ENCODE peak calls at places on chromosomes 4 and X, in six cellular contexts. H is sigmoid colon, Y is ovary, A is IMR-90, F is cardiac muscle cell, B is tibial artery. U is an unnamed sample. For H3K27me3 and H3K36me3, the result is how much of the 10 kb centered on the place peaks cover.

GRCh38 chr4:91198951-91199350 is 1071.8 kb downstream of the CCSER1 start:
- DNase-seq in H (no peak), Y (no peak), A (no peak), F (peak), B (no peak), U (no peak)

GRCh38 chrX:15529165-15529564 is 28.6 kb downstream of the BMX start:
- DNase-seq in H (no peak), Y (no peak), A (no peak), F (no peak), B (no peak), U (no peak)

GRCh38 chr4:110970642-110971041 is 347.8 kb upstream of the PITX2 start:
- DNase-seq in H (no peak), Y (no peak), A (peak), F (peak), B (no peak), U (peak)

GRCh38 chr4:149345424-149345823 is 470.2 kb downstream of the IQCM start:
- DNase-seq in H (no peak), Y (no peak), A (no peak), F (no peak), B (no peak), U (no peak)

GRCh38 chr4:7769936-7770674 is 169.6 kb downstream of the AFAP1 start:
- DNase-seq in H (peak), Y (peak), A (peak), F (peak), B (no peak), U (peak)

GRCh38 chr4:3871181-3871852 is 105.1 kb downstream of the ADRA2C start:
- DNase-seq in H (peak), Y (no peak), A (no peak), F (peak), B (no peak), U (peak)

GRCh38 chrX:24149346-24150050 is at the start of gene ZFX:
- DNase-seq in H (peak), Y (peak), A (peak), F (peak), B (peak), U (peak)

GRCh38 chr4:113673450-113673849 is 88.1 kb downstream of the CAMK2D start:
- DNase-seq in H (no peak), Y (no peak), A (peak), F (no peak), B (no peak), U (peak)

GRCh38 chrX:148380614-148381561 is 119.5 kb upstream of the AFF2 start:
- DNase-seq in H (no peak), Y (no peak), A (no peak), F (no peak), B (no peak), U (no peak)

GRCh38 chrX:130084651-130085237 is 25.6 kb downstream of the ELF4 start:
- DNase-seq in H (no peak), Y (no peak), A (no peak), F (no peak), B (no peak), U (peak)

GRCh38 chr4:177489847-177490246 is 47.6 kb upstream of the AGA start:
- DNase-seq in H (no peak), Y (no peak), A (peak), F (peak), B (no peak), U (no peak)

GRCh38 chrX:55524487-55524886 is 34.8 kb upstream of the USP51 start:
- DNase-seq in H (no peak), Y (no peak), A (peak), F (peak), B (no peak), U (no peak)

GRCh38 chrX:150324035-150324728 is 38.9 kb upstream of the MAMLD1 start:
- DNase-seq in H (no peak), Y (no peak), A (peak), F (peak), B (no peak), U (no peak)

GRCh38 chrX:153984351-153985178 is 12.0 kb downstream of the TMEM187 start:
- DNase-seq in H (no peak), Y (no peak), A (no peak), F (no peak), B (no peak), U (no peak)

GRCh38 chr4:25835384-25835783 is 27.4 kb downstream of the SEL1L3 start:
- DNase-seq in H (no peak), Y (no peak), A (no peak), F (no peak), B (no peak), U (no peak)

GRCh38 chr4:110769578-110769977 is 146.7 kb upstream of the PITX2 start:
- DNase-seq in H (no peak), Y (no peak), A (no peak), F (no peak), B (no peak), U (no peak)

GRCh38 chrX:89124985-89125384 is 378.0 kb downstream of the CPXCR1 start:
- DNase-seq in H (no peak), Y (no peak), A (no peak), F (no peak), B (no peak), U (no peak)

GRCh38 chrX:100447563-100448397 is 37.7 kb upstream of the PCDH19 start:
- DNase-seq in H (no peak), Y (peak), A (peak), F (peak), B (peak), U (peak)

GRCh38 chr4:58081356-58081755 is 971.2 kb upstream of the IGFBP7 start:
- DNase-seq in H (no peak), Y (no peak), A (no peak), F (no peak), B (no peak), U (no peak)

GRCh38 chr4:58074382-58074781 is 964.2 kb upstream of the IGFBP7 start:
- DNase-seq in H (no peak), Y (no peak), A (no peak), F (no peak), B (no peak), U (no peak)

DNA sequence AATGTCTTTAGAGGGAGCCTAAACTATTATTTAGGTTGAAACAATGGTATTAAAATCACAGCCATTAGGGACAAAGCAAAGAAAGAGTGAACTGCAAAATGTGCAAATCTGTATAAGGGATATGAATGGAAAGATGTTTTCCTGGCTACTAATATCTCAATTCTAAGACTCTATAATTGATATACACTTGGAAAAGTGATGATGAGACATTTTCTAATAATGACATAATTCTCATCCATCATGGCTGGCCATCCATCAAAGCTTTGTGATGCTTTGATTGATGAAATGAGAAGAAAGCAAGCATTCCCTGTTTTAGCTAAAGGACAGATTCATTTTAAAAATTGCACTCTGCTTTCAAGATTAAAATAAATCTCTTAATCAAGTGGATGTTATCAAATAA is 965.5 kb upstream of the IGFBP7 start:
- DNase-seq in H (no peak), Y (no peak), A (no peak), F (no peak), B (no peak), U (no peak)
- H3K4me3 ChIP-seq in H (no peak), Y (no peak), A (no peak), F (no peak), B (no peak), U (no peak)

DNA sequence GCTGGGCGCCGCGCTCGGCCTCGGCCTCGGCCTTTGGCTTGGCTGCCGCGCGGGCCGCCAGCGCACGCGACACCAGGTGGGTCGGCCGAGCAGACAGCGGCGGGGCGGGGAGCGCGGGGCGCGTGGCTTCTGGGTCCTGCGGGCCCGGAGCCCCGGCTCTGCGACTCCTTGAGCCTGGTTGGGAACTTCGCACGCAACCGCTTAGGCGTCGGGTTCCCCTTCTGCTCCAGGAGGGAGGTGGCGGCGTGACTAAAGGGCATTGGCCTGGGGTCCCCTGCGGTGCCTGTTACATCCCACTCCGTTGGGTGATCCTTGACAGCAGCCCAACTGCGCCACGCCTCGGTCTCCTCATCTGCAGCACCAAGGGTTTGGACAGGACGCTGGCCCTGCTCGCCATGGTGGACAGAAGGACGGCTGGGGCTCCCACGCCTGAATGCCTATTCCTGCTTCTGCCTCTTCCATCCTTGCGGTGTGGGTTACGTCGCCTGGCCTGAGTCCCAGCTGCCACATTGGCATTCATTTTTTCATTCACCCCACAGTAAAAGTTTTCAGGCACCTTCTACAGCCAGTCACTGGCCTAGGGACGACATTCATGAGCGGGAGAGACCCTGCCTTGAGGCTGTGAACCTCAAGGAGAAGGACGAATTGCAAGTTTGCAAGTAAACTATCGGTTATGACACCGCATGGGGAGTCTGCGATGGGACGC is 631 bp downstream of the EVC start:
- DNase-seq in H (peak), Y (peak), A (peak), F (peak), B (no peak), U (no peak)
- H3K27me3 ChIP-seq in H (under half), Y (under half), A (under half), F (under half), B (under half), U (under half)

GRCh38 chr4:82509029-82509428 is 52.8 kb downstream of the TMEM150C start:
- DNase-seq in H (no peak), Y (no peak), A (no peak), F (no peak), B (no peak), U (peak)
- H3K36me3 ChIP-seq in H (under half), Y (under half), A (under half), F (under half), B (under half), U (under half)

GRCh38 chr4:1755297-1755696 is 34.0 kb downstream of the TACC3 start:
- DNase-seq in H (no peak), Y (no peak), A (no peak), F (no peak), B (no peak), U (no peak)

GRCh38 chr4:1753256-1753655 is 31.9 kb downstream of the TACC3 start:
- DNase-seq in H (no peak), Y (no peak), A (no peak), F (no peak), B (no peak), U (no peak)

GRCh38 chr4:1752284-1753041 is 31.1 kb downstream of the TACC3 start:
- DNase-seq in H (no peak), Y (no peak), A (peak), F (peak), B (no peak), U (peak)

GRCh38 chr4:1754336-1754735 is 33.0 kb downstream of the TACC3 start:
- DNase-seq in H (no peak), Y (no peak), A (no peak), F (no peak), B (no peak), U (no peak)

DNA sequence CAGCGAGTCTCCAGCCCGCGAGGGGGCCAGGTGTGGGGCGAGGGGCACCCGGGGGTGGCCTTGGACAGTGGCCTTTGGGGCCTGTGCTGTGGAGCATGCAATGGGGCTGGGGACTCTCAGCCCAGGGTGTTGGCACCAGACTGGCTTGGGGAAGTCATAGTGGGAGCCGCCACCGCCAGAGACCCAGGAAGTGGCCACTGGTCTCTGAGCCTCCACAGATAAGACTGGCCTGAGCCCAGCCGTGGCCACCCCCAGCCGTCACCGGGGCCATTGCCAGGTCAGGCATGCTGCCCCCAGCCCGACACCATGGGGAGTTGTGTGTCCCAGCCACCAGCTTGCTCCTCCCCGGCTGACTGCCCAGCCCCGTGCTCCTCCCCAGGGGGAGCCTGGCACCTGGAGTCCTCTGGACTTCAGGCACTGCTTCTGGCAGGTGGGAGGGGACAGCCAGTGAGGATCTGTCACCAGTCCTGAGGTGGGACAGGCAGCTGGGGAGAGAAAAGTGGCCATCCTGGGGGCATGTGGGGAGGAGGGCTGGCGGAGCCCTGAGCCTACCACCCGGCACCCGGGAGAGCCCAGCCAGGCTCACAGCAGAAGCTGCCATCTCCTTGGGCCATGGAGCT is 32.5 kb downstream of the TACC3 start:
- DNase-seq in H (no peak), Y (no peak), A (no peak), F (no peak), B (no peak), U (no peak)
- H3K4me3 ChIP-seq in H (no peak), Y (no peak), A (no peak), F (no peak), B (no peak), U (no peak)

DNA sequence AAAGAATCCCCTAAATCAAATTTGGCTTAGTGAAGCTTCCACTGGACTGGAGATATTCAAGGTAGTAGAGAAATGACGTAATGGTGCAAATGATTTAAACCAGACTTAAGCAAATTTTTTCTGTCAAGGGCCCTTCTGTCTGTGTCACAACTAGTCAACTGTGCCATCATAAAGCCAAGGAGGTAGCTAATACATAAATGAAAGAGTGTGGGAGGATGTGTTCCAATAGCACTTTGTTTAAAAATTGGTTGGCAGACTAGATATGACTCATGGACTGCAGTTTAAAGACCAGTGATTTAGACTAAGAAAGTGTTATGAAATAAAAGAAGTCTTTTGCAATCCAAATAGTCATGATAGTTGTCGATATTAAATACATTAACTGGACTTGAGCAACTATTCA is 24.3 kb upstream of the TEX13C start:
- DNase-seq in H (no peak), Y (no peak), A (peak), F (no peak), B (no peak), U (no peak)
- H3K27me3 ChIP-seq in H (under half), Y (under half), A (under half), F (under half), B (under half), U (under half)

DNA sequence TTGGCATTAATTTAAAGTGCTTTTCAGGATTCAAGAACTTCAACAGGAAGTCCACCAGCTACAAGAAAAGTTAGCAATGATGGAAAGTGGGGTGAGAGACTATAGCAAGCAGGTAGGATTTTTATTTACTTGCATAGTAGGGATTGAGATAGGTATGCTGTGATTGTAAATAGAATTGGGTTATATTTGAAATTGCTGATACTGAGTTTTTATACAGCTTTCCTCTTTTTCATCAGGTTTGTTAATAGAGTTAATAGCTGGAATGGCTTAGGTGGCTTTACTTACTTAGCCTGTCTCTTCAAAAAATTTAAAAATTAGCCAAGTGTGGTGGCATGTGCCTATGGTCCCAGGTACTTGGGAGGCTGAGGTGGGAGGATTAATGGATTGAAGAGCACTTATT is 10.9 kb downstream of the CEP135 start:
- DNase-seq in H (no peak), Y (no peak), A (no peak), F (no peak), B (no peak), U (no peak)
- H3K36me3 ChIP-seq in H (under half), Y (under half), A (under half), F (under half), B (under half), U (under half)

DNA sequence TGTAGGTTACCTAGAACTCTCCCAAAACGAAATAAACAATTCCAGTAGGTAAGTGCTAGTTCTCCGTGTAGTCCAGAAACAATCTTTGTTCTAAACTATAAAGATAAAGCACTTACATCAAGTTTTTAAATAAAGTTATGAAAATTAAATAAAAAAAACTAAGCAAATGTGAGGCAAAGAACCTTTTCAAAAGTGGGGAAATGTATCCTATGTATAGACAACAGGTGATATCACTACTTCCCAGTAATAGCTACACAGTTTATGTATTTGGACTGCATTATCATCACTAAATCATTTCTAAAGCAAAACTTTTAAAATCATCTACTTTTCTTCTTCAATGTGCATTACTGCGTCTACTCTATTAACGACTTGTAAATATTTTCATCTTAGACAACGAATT is 2.0 kb downstream of the YTHDC1 start:
- DNase-seq in H (no peak), Y (no peak), A (no peak), F (no peak), B (no peak), U (no peak)
- H3K4me3 ChIP-seq in H (peak), Y (peak), A (peak), F (peak), B (peak), U (peak)

DNA sequence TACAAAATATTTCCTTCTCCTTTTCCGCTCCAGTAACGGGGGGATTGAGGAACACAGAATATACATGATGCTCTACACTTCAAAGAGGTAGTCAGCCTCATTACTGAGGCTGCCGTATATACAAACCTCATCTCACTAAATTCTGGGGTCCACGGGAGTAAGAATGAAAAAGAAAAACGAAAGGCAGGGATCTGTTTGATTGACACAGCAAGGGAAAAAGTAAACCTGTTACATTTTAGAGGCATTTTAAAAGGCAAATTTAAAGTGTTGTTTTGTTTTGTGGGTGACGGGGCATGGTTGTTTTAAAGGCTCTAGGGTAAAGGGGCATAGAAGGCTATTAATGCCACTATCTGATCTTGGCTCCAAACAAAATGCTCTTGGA is 2.9 kb upstream of the PCDH10 start:
- DNase-seq in H (no peak), Y (no peak), A (no peak), F (no peak), B (no peak), U (no peak)
- H3K27me3 ChIP-seq in H (under half), Y (under half), A (under half), F (under half), B (under half), U (under half)

GRCh38 chr4:108620933-108621905 is 843 bp downstream of the RPL34 start:
- DNase-seq in H (no peak), Y (no peak), A (peak), F (peak), B (no peak), U (no peak)
- H3K36me3 ChIP-seq in H (under half), Y (under half), A (under half), F (under half), B (under half), U (under half)